ENCODE peak calls at places on chromosomes 4 and X, in six cellular contexts. F is H9, U is mesenchymal stem cell, M is trophoblast cell, Y is IMR-90, B is H1. X is an unnamed sample. For H3K4me1, the result is how much of the 10 kb centered on the place peaks cover.

GRCh38 chr4:54101190-54102041 is 1.5 kb downstream of the GSX2 start:
- DNase-seq in F (peak), U (no peak), M (no peak), Y (no peak), B (peak), X (no peak)

GRCh38 chrX:145549476-145549875 is 268.2 kb upstream of the SLITRK2 start:
- DNase-seq in F (no peak), U (no peak), M (no peak), Y (no peak), B (no peak), X (no peak)

GRCh38 chr4:159060161-159060560 is 42.7 kb upstream of the RAPGEF2 start:
- DNase-seq in F (no peak), U (no peak), M (no peak), Y (no peak), B (no peak), X (no peak)

GRCh38 chr4:8913858-8914460 is 42.3 kb upstream of the HMX1 start:
- DNase-seq in F (no peak), U (no peak), M (no peak), Y (no peak), B (peak), X (no peak)

GRCh38 chr4:109472343-109472761 is 38.7 kb downstream of the SEC24B start:
- DNase-seq in F (no peak), U (peak), M (peak), Y (peak), B (no peak), X (no peak)

GRCh38 chr4:32826169-32826568 is 2106.0 kb downstream of the PCDH7 start:
- DNase-seq in F (no peak), U (no peak), M (no peak), Y (no peak), B (no peak), X (peak)

GRCh38 chr4:138647433-138647832 is 368.1 kb upstream of the NOCT start:
- DNase-seq in F (peak), U (no peak), M (no peak), Y (no peak), B (no peak), X (no peak)

GRCh38 chr4:179110816-179111215 is 1668.6 kb upstream of the AGA start:
- DNase-seq in F (no peak), U (no peak), M (no peak), Y (no peak), B (no peak), X (no peak)

GRCh38 chr4:53748328-53748772 is 157.1 kb upstream of the LNX1 start:
- DNase-seq in F (no peak), U (peak), M (no peak), Y (no peak), B (no peak), X (no peak)

GRCh38 chr4:148163011-148163410 is 279.2 kb downstream of the NR3C2 start:
- DNase-seq in F (no peak), U (no peak), M (peak), Y (no peak), B (no peak), X (no peak)

GRCh38 chrX:40068048-40068447 is 29.7 kb downstream of the BCOR start:
- DNase-seq in F (no peak), U (no peak), M (no peak), Y (no peak), B (no peak), X (no peak)

GRCh38 chr4:70705856-70706461 is 15.8 kb upstream of the RUFY3 start:
- DNase-seq in F (no peak), U (no peak), M (no peak), Y (peak), B (no peak), X (no peak)

GRCh38 chr4:56686537-56687231 is 5.6 kb upstream of the HOPX start:
- DNase-seq in F (no peak), U (no peak), M (no peak), Y (no peak), B (no peak), X (no peak)

GRCh38 chrX:2692221-2693122 is 1.4 kb downstream of the CD99 start:
- DNase-seq in F (no peak), U (no peak), M (peak), Y (peak), B (no peak), X (no peak)

GRCh38 chr4:82421796-82422560 is 8.3 kb downstream of the HNRNPDL start:
- DNase-seq in F (no peak), U (no peak), M (peak), Y (no peak), B (peak), X (no peak)

GRCh38 chr4:106062452-106062875 is 167.2 kb downstream of the NPNT start:
- DNase-seq in F (no peak), U (peak), M (no peak), Y (peak), B (no peak), X (no peak)

GRCh38 chrX:39309018-39309620 is 507.9 kb downstream of the MID1IP1 start:
- DNase-seq in F (no peak), U (peak), M (no peak), Y (no peak), B (no peak), X (no peak)

GRCh38 chrX:42274151-42274550 is 350.8 kb upstream of the CASK start:
- DNase-seq in F (no peak), U (no peak), M (no peak), Y (no peak), B (no peak), X (no peak)

GRCh38 chr4:41661447-41662076 is 87.0 kb downstream of the PHOX2B start:
- DNase-seq in F (peak), U (peak), M (peak), Y (peak), B (peak), X (peak)

GRCh38 chrX:51608766-51609165 is 9.9 kb downstream of the CENPVL3 start:
- DNase-seq in F (no peak), U (peak), M (peak), Y (peak), B (no peak), X (no peak)

GRCh38 chr4:73776363-73776762 is 36.0 kb downstream of the CXCL8 start:
- DNase-seq in F (no peak), U (peak), M (no peak), Y (peak), B (no peak), X (no peak)

GRCh38 chrX:106171293-106171692 is 3.2 kb downstream of the PWWP3B start:
- DNase-seq in F (no peak), U (no peak), M (peak), Y (no peak), B (no peak), X (no peak)

GRCh38 chrX:103157511-103158316 is 57.2 kb upstream of the BEX4 start:
- DNase-seq in F (no peak), U (peak), M (peak), Y (peak), B (peak), X (no peak)

GRCh38 chr4:4694296-4694772 is 152.5 kb upstream of the STX18 start:
- DNase-seq in F (peak), U (peak), M (no peak), Y (peak), B (peak), X (no peak)

GRCh38 chr4:3316146-3316545 is 23.3 kb downstream of the RGS12 start:
- DNase-seq in F (peak), U (no peak), M (no peak), Y (no peak), B (no peak), X (no peak)

GRCh38 chr4:157271166-157271869 is 50.8 kb downstream of the GRIA2 start:
- DNase-seq in F (no peak), U (no peak), M (no peak), Y (no peak), B (no peak), X (no peak)

GRCh38 chr4:94390804-94391410 is 48.3 kb upstream of the HPGDS start:
- DNase-seq in F (no peak), U (no peak), M (no peak), Y (peak), B (no peak), X (no peak)

GRCh38 chrX:133909888-133910287 is 75.5 kb downstream of the GPC3 start:
- DNase-seq in F (no peak), U (no peak), M (no peak), Y (no peak), B (no peak), X (no peak)

GRCh38 chr4:41212221-41213203 is 1.8 kb downstream of the APBB2 start:
- DNase-seq in F (no peak), U (peak), M (no peak), Y (peak), B (no peak), X (no peak)

GRCh38 chr4:18318682-18319410 is 297.3 kb upstream of the LCORL start:
- DNase-seq in F (no peak), U (no peak), M (peak), Y (no peak), B (no peak), X (no peak)

GRCh38 chrX:7444967-7445366 is 297.0 kb upstream of the PUDP start:
- DNase-seq in F (no peak), U (no peak), M (no peak), Y (no peak), B (no peak), X (no peak)

GRCh38 chr4:57156242-57156990 is 46.2 kb upstream of the IGFBP7 start:
- DNase-seq in F (no peak), U (peak), M (peak), Y (peak), B (no peak), X (no peak)

GRCh38 chr4:71270901-71271300 is 67.9 kb upstream of the SLC4A4 start:
- DNase-seq in F (peak), U (peak), M (peak), Y (peak), B (peak), X (peak)

GRCh38 chr4:79141530-79141929 is 184.3 kb downstream of the NAA11 start:
- DNase-seq in F (peak), U (peak), M (no peak), Y (peak), B (peak), X (peak)

GRCh38 chr4:95220205-95221175 is 328.3 kb downstream of the UNC5C start:
- DNase-seq in F (no peak), U (no peak), M (no peak), Y (no peak), B (no peak), X (no peak)

GRCh38 chr4:186832906-186833305 is 109.2 kb upstream of the FAT1 start:
- DNase-seq in F (no peak), U (peak), M (peak), Y (no peak), B (no peak), X (no peak)

GRCh38 chr4:76216975-76217814 is 3.6 kb upstream of the SCARB2 start:
- DNase-seq in F (no peak), U (no peak), M (no peak), Y (no peak), B (no peak), X (no peak)

GRCh38 chr4:188822698-188823097 is 683.5 kb downstream of the TRIML1 start:
- DNase-seq in F (peak), U (no peak), M (no peak), Y (no peak), B (peak), X (peak)

GRCh38 chrX:149962859-149963757 is 24.8 kb upstream of the EOLA2 start:
- DNase-seq in F (peak), U (peak), M (no peak), Y (peak), B (no peak), X (peak)

GRCh38 chrX:103817502-103817901 is 14.6 kb downstream of the RAB9B start:
- DNase-seq in F (no peak), U (peak), M (peak), Y (peak), B (no peak), X (peak)

DNA sequence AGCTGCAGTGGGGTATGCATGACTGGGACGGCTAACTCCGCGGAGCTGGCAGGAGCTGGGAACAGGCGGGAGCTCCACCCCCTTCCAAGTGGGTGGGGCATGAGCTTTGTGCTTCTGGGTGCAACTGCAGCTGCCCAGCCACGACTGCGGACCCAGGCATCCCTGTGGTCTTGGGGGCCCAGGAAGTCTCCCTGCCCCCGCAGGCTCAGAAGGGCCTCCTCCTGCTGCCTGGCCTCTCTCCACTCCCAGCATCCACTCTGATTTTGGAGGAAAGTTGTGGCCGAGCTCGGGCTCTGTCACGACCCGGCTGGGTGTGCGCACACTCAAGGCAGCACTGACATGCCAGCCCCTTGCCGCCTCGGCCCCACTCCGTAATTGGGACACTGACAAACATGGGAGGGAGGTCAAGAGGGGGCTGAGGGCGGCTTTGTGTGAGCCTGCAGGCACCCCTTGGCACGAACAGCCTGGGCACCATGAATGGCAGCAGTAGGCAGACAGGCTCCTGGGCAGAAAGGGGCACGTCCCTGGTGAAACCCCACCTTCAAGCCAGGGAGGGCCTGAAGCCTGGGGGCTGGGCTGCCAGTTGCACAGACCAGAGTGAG is 822.6 kb downstream of the GLUD2 start:
- DNase-seq in F (no peak), U (no peak), M (no peak), Y (no peak), B (no peak), X (no peak)
- H4K8ac ChIP-seq in F (no peak), U (no peak), M (no peak), Y (no peak), B (no peak), X (no peak)

GRCh38 chr4:128353791-128354190 is 66.2 kb upstream of the PGRMC2 start:
- DNase-seq in F (no peak), U (peak), M (no peak), Y (peak), B (no peak), X (no peak)
- H3K4me1 ChIP-seq in F (under half), U (under half), M (under half), Y (under half), B (under half), X (under half)

GRCh38 chr4:7650606-7651400 is 216.1 kb upstream of the PSAPL1 start:
- DNase-seq in F (peak), U (peak), M (no peak), Y (no peak), B (peak), X (peak)
- H3K14ac ChIP-seq in F (no peak), U (no peak), M (peak), Y (peak), B (no peak), X (no peak)

GRCh38 chrX:54495814-54496516 is at the start of gene FGD1:
- DNase-seq in F (peak), U (peak), M (no peak), Y (peak), B (peak), X (peak)
- H4K8ac ChIP-seq in F (no peak), U (peak), M (peak), Y (peak), B (no peak), X (no peak)

DNA sequence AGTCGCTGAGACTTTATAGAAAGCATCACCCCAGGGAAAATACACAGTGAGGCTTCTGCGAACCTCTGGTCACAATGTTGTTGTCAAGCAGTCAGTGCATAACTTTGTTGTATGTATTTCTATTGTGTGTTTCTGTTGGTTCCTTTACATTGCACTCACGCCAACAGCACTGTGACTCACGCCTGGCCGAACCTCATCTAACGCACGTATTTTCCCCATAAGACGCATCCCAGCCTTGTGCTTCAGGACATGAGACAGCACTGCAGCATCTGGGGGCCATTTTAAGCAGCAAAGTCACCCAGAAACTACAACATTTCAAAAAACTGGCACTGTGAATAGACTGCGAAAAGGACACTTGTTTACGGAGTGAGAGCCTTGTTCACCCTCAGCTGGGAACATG is 30.6 kb downstream of the TBL1X start:
- DNase-seq in F (no peak), U (peak), M (no peak), Y (no peak), B (no peak), X (no peak)
- H3K4me1 ChIP-seq in F (under half), U (under half), M (under half), Y (under half), B (under half), X (under half)

GRCh38 chr4:153513596-153513995 is 47.4 kb downstream of the TMEM131L start:
- DNase-seq in F (no peak), U (no peak), M (no peak), Y (peak), B (no peak), X (no peak)
- H3K14ac ChIP-seq in F (no peak), U (no peak), M (no peak), Y (no peak), B (no peak), X (no peak)

GRCh38 chr4:185128272-185129119 is 14.6 kb upstream of the SLC25A4 start:
- DNase-seq in F (peak), U (peak), M (peak), Y (no peak), B (peak), X (peak)
- H4K8ac ChIP-seq in F (no peak), U (peak), M (no peak), Y (no peak), B (peak), X (no peak)

DNA sequence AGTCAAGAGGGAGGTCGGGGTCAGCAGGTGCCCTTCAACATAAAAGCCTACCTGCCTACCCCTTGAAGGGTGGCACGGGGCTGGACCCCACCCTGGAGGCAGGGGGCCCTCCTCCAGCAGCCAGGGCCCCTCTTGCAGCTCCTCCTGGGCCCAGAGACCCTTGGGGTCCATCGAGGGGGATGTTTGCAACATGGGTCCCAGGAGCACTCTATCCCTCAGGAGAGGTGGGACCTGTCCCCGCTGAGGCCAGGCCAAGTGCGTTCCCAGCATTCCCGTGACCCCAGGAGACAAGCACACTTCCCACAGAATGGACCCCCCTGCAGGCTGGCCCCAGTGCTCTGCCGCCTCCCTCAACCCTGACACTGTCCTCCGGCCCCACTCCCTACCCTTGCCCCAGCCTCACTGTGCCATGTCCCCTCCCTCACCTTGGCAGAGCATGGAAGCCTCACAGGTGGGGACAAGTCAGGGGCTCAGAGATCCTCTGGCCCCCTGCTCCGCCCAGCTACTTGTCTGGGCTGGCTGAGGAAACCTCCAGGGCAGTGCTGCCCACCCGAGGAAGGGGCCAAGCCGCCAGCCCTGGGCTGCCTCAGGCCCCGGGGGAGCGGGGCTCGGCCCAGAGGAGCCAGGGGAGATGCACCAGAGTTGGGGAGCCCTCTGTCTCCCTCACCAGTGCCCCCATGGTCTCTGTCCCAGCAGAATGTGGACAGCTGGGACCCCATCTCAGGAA is 2.2 kb downstream of the MXD4 start:
- DNase-seq in F (no peak), U (no peak), M (no peak), Y (no peak), B (no peak), X (no peak)
- H3K4me1 ChIP-seq in F (under half), U (half or more), M (under half), Y (under half), B (under half), X (under half)